ENCODE peak calls at places on chromosomes 7 and 10, in six cellular contexts. W is kidney, T is fibroblast of the aortic adventitia, A is foreskin fibroblast, G is fibroblast of lung, L is tibial artery. V is an unnamed sample.

GRCh38 chr10:71419750-71420149 is 23.0 kb downstream of the CDH23 start:
- DNase-seq in G (no peak), T (no peak), L (no peak), W (no peak), A (no peak), V (no peak)

GRCh38 chr10:61747341-61747740 is 84.6 kb downstream of the CABCOCO1 start:
- DNase-seq in L (no peak), A (no peak), G (peak), W (no peak), T (no peak), V (peak)

GRCh38 chr10:17671307-17671706 is 27.4 kb downstream of the STAM start:
- DNase-seq in L (no peak), T (peak), A (no peak), W (no peak), G (peak), V (no peak)

GRCh38 chr10:110860576-110861241 is 11.0 kb upstream of the PDCD4 start:
- DNase-seq in A (no peak), T (no peak), L (no peak), G (no peak), W (no peak), V (no peak)

GRCh38 chr7:117399820-117400422 is 27.4 kb downstream of the ASZ1 start:
- DNase-seq in G (no peak), T (peak), L (no peak), A (no peak), W (no peak), V (no peak)

GRCh38 chr10:48605786-48606529 is 1.1 kb upstream of the ARHGAP22 start:
- DNase-seq in T (no peak), G (peak), A (peak), L (peak), W (no peak), V (no peak)

GRCh38 chr7:5667391-5667790 is 114.1 kb downstream of the RNF216 start:
- DNase-seq in T (peak), W (no peak), A (no peak), L (no peak), G (no peak), V (no peak)

GRCh38 chr10:35895331-35895730 is 253.2 kb upstream of the FZD8 start:
- DNase-seq in L (no peak), A (no peak), W (no peak), G (no peak), T (peak), V (no peak)

GRCh38 chr7:47954231-47954911 is 6.1 kb upstream of the PKD1L1 start:
- DNase-seq in T (peak), G (peak), L (no peak), W (no peak), A (no peak), V (no peak)

GRCh38 chr10:69800109-69800508 is 1.6 kb upstream of the COL13A1 start:
- DNase-seq in A (peak), G (peak), L (peak), T (peak), W (no peak), V (no peak)

GRCh38 chr7:142400042-142400441 is 142.2 kb upstream of the PRSS58 start:
- DNase-seq in T (no peak), W (no peak), A (no peak), G (no peak), L (no peak), V (no peak)

GRCh38 chr10:28587970-28588290 is 55.0 kb downstream of the WAC start:
- DNase-seq in T (peak), G (peak), W (no peak), A (peak), L (no peak), V (peak)

GRCh38 chr7:148299335-148299734 is 291.2 kb upstream of the C7orf33 start:
- DNase-seq in L (no peak), T (no peak), G (no peak), W (no peak), A (no peak), V (no peak)

GRCh38 chr10:32263300-32263699 is 83.7 kb downstream of the EPC1 start:
- DNase-seq in T (no peak), W (no peak), L (no peak), G (peak), A (no peak), V (no peak)

GRCh38 chr10:77165445-77166316 is 471.9 kb downstream of the KCNMA1 start:
- DNase-seq in A (peak), T (peak), L (no peak), W (no peak), G (peak), V (no peak)

GRCh38 chr7:12152196-12152918 is 58.7 kb upstream of the TMEM106B start:
- DNase-seq in L (no peak), W (no peak), G (no peak), T (no peak), A (no peak), V (no peak)

GRCh38 chr7:14836571-14837189 is 65.9 kb downstream of the DGKB start:
- DNase-seq in W (peak), L (no peak), G (peak), A (peak), T (peak), V (peak)

GRCh38 chr10:110471566-110472139 is 26.1 kb upstream of the DUSP5 start:
- DNase-seq in G (peak), A (peak), L (no peak), W (peak), T (peak), V (no peak)

GRCh38 chr10:132461683-132462231 is 64.8 kb downstream of the PWWP2B start:
- DNase-seq in W (peak), A (no peak), T (no peak), L (no peak), G (no peak), V (no peak)

GRCh38 chr10:13816195-13816926 is 229.6 kb downstream of the PRPF18 start:
- DNase-seq in L (peak), A (peak), W (peak), T (peak), G (peak), V (peak)

GRCh38 chr10:113034008-113034407 is 84.0 kb downstream of the TCF7L2 start:
- DNase-seq in W (no peak), L (no peak), A (no peak), T (no peak), G (no peak), V (no peak)

GRCh38 chr7:35647171-35647574 is 47.8 kb downstream of the HERPUD2 start:
- DNase-seq in G (no peak), L (no peak), T (no peak), A (no peak), W (no peak), V (no peak)

GRCh38 chr10:133067152-133068090 is 20.3 kb upstream of the ADGRA1 start:
- DNase-seq in W (no peak), A (peak), G (peak), T (no peak), L (no peak), V (no peak)

GRCh38 chr7:1694551-1694950 is 24.5 kb downstream of the ELFN1 start:
- DNase-seq in G (no peak), L (peak), A (no peak), T (no peak), W (peak), V (no peak)

GRCh38 chr10:83122336-83122735 is 1017.0 kb upstream of the GHITM start:
- DNase-seq in T (no peak), L (no peak), A (no peak), G (peak), W (no peak), V (no peak)

GRCh38 chr10:70255329-70256299 is 22.4 kb upstream of the PPA1 start:
- DNase-seq in T (peak), A (no peak), G (peak), L (no peak), W (peak), V (peak)

GRCh38 chr10:119541459-119542356 is 811 bp downstream of the RGS10 start:
- DNase-seq in A (no peak), T (peak), W (peak), G (peak), L (no peak), V (no peak)

DNA sequence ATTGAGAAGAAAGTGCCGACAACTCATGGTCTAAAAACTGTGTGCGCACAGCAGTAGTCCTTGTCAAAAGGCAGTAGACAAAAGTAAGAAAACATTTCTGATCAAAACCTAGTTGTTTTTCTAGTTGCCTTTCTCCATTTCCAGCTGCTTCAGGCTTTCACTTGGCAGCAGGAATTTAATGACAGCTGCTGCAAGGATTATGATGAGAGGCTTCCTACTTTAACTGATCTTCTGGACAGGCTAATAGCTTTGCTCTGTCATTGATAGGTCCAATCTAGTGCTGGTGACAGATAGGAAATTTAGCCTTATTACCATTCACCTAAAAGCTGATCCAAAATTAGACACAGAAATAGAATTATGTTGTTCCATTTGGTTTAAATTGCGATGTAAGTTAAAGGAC is 110.7 kb upstream of the SEMA3C start:
- DNase-seq in T (no peak), L (no peak), G (no peak), A (no peak), W (no peak), V (no peak)
- H3K4me3 ChIP-seq in T (no peak), L (no peak), G (no peak), A (no peak), W (no peak), V (no peak)

DNA sequence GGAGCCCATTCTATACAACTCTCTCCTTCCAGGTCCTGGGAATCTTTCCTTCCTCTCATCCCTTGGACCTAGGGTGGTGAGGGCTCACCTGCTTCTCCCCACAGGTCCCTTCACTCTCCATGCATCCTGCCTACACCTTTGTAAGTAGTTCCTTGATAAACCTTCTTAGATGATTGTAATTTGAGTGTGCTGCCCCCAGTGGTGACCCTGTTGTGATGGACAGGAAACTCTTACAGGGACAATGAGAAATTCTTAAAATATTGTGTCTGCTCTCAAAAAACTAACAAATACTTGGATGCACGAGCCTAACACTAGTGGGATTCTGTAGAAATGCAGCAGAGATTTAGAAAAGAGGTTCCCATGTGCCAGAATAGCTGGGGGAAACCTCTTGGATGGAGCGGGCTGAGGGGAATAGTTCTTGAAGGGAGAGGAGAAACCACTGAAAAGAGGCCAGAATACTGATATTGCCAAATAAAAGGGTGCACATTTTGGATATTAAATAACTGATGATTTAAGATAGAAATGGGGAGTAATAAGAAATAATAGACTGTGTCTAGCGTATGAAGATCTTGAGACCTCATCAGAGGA is 6.7 kb upstream of the PAXIP1 start:
- DNase-seq in A (no peak), W (no peak), T (no peak), G (no peak), L (no peak), V (no peak)
- TF ChIP-seq CTCF in A (peak), W (peak), T (peak), G (peak), L (no peak), V (peak)

GRCh38 chr7:45026984-45027773 is 27.2 kb downstream of the CCM2 start:
- DNase-seq in T (no peak), W (no peak), L (peak), A (peak), G (peak), V (no peak)
- H3K4me3 ChIP-seq in T (no peak), W (peak), L (peak), A (no peak), G (no peak), V (no peak)

GRCh38 chr7:40874756-40875155 is 740.0 kb downstream of the SUGCT start:
- DNase-seq in G (no peak), A (no peak), L (no peak), W (no peak), T (no peak), V (no peak)
- TF ChIP-seq CTCF in G (no peak), A (no peak), L (no peak), W (no peak), T (no peak), V (no peak)

GRCh38 chr10:97129666-97130065 is 56.1 kb downstream of the SLIT1 start:
- DNase-seq in L (peak), G (peak), W (peak), A (no peak), T (no peak), V (no peak)
- H3K4me3 ChIP-seq in L (no peak), G (no peak), W (no peak), A (no peak), T (no peak), V (no peak)

DNA sequence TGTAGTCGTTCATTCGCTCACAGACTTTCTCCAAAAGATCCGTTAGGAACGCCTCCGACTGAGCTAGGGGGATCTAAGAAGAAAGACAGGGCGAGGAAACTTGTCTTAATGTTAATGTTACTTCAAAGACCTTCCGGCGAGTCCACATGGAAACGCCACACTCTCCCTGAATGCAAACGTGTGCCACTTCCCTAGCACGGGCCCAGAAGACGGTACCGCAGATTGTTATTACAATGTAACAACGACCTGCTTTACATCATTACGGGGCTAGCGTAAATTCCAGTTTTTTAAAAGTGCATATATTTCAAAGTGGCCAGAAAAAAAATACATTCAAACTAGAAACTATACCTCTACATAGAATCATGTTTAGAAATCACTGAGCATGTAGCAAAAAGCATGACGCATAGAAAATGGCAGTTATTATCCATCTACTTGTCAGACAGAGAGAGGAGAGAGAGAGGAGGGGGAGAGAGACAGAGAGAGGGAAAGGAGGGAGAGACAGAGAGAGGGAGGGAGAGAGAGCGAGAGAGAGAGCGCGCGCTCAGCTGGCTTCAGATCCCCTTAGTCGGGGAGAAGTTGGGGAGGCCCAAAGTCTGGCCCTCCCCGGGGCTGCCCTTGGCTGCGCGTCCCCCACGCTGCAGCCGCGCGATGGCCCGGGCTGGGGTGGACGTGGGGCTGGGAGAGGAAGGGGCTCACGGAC is 37.2 kb downstream of the CNPY1 start:
- DNase-seq in G (no peak), L (no peak), W (no peak), T (no peak), A (no peak), V (no peak)
- TF ChIP-seq CTCF in G (no peak), L (no peak), W (no peak), T (no peak), A (no peak), V (no peak)

GRCh38 chr7:73646785-73647724 is 20.6 kb upstream of the VPS37D start:
- DNase-seq in T (no peak), L (no peak), W (peak), G (no peak), A (no peak), V (no peak)
- H3K4me3 ChIP-seq in T (no peak), L (peak), W (no peak), G (no peak), A (no peak), V (no peak)

DNA sequence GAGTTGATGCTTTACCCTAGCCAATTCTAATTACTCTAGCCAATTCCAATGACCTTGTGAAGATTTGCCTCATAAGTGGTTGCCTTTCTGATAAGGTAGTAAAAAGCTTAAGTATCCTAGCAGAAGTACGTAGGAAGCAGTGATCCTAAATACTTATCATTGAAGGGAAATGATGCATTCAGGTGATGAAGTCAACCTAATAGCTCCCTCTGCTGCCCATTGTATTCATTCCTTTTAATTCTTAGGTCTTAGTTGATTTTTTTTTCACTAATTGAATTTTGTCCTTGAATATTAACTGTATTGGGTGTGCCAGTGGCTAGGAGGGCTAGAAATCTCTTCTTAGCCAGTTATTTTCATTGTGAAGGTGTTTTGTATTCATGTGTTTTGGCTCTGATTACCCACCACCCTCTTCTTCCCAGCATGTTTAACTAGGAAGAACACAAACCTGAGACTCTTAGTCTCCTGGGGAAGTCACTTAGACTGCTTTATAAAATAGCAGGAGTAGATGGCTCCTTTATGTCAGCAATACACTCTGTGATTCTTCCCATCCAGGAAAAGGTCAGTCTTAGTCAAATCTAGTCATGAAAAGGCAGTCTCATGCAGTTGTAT is 46.3 kb downstream of the PLEKHA8 start:
- DNase-seq in G (peak), A (no peak), L (no peak), W (no peak), T (peak), V (no peak)
- TF ChIP-seq CTCF in G (peak), A (peak), L (peak), W (peak), T (peak), V (peak)

GRCh38 chr7:73354196-73354595 is 26.2 kb downstream of the FKBP6 start:
- DNase-seq in G (no peak), L (no peak), A (no peak), W (peak), T (no peak), V (no peak)

GRCh38 chr7:73350311-73351068 is 22.5 kb downstream of the FKBP6 start:
- DNase-seq in W (peak), T (no peak), G (no peak), L (no peak), A (no peak), V (no peak)

GRCh38 chr7:73353243-73353642 is 25.3 kb downstream of the FKBP6 start:
- DNase-seq in L (no peak), W (peak), T (no peak), A (no peak), G (no peak), V (no peak)

GRCh38 chr7:73352784-73353183 is 24.8 kb downstream of the FKBP6 start:
- DNase-seq in A (no peak), L (no peak), W (no peak), T (no peak), G (no peak), V (no peak)

DNA sequence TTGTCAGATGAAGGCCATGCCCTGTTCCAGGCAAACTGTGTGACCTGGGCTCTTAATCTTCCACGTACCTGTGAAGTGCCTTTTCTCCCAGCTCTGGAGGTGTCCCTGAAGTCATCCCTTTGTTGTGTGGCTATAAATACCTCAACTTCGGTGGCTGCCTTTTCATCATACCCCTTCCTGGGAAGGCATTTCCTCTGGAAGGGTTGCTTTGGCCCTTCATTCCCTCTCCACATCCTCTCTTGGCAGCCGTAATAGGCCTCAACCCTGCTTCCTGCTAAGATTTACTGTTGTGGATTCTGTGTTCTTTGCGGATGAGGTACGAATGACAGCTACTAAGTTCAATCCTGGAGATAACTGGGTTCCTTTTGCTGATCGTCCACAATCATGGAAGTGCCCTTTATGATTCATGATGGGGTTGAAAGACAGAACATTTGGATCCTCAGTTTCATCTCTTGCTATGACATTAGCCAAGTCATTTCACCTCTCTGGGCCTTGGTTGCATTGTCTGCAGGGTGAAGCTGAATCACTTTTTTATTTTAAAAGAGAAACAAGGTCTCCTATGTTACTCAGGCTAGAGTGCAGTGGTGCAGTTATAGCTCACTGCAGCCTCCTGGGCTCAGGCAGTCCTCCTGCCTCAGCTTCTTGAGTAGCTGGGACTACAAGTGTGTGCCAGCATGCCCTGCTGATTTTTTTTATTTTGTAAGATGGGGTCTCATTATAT is 23.6 kb downstream of the FKBP6 start:
- DNase-seq in A (no peak), G (no peak), T (no peak), W (peak), L (no peak), V (no peak)
- H3K4me3 ChIP-seq in A (no peak), G (no peak), T (no peak), W (no peak), L (no peak), V (no peak)